ENCODE peak calls at places on chromosomes 16 and 17, in four cellular contexts. J is lower leg skin, Z is choroid plexus epithelial cell, F is neural progenitor cell. I is an unnamed sample.
A peak's percentile ranks its signal among the peaks of the same experiment; 100 is the strongest.

GRCh38 chr16:49567940-49568339 is 194.3 kb downstream of the C16orf78 start:
- DNase-seq in J (no peak), Z (no peak), F (no peak), I (no peak)

GRCh38 chr17:29802256-29802655 is 127.8 kb downstream of the SSH2 start:
- DNase-seq in Z (no peak), J (no peak), F (no peak), I (peak; percentile 48)

GRCh38 chr16:78485188-78485898 is 385.9 kb downstream of the WWOX start:
- DNase-seq in Z (no peak), F (no peak), J (no peak), I (no peak)

GRCh38 chr17:78806451-78806850 is 24.4 kb upstream of the CYTH1 start:
- DNase-seq in J (no peak), Z (no peak), F (no peak), I (no peak)

GRCh38 chr17:57210224-57210553 is 46.1 kb upstream of the MSI2 start:
- DNase-seq in F (no peak), J (no peak), Z (no peak), I (no peak)

GRCh38 chr17:73481672-73482071 is 162.6 kb downstream of the SDK2 start:
- DNase-seq in J (no peak), F (no peak), Z (peak; percentile 5), I (no peak)

GRCh38 chr17:70183508-70183907 is 14.2 kb downstream of the KCNJ2 start:
- DNase-seq in Z (no peak), F (no peak), J (no peak), I (no peak)

GRCh38 chr16:84692451-84692850 is 7.3 kb upstream of the USP10 start:
- DNase-seq in F (no peak), Z (peak; percentile 58), J (no peak), I (peak; percentile 89)

GRCh38 chr16:75065149-75065807 is 51.3 kb downstream of the LDHD start:
- DNase-seq in J (no peak), F (no peak), Z (no peak), I (no peak)

GRCh38 chr17:73720187-73720834 is 76.1 kb upstream of the SDK2 start:
- DNase-seq in J (no peak), Z (no peak), F (no peak), I (no peak)

GRCh38 chr17:56708220-56708567 is 114.7 kb downstream of the NOG start:
- DNase-seq in Z (peak; percentile 4), F (peak; percentile 43), J (no peak), I (no peak)

GRCh38 chr16:86529160-86529559 is 18.8 kb downstream of the FOXF1 start:
- DNase-seq in F (no peak), Z (no peak), J (no peak), I (peak; percentile 23)

GRCh38 chr17:60006160-60006559 is 41.6 kb upstream of the RNFT1 start:
- DNase-seq in F (no peak), J (no peak), Z (no peak), I (no peak)

GRCh38 chr16:30953511-30954124 is 3.9 kb upstream of the SETD1A start:
- DNase-seq in Z (peak; percentile 89), J (peak; percentile 40), F (peak; percentile 97), I (peak; percentile 82)

GRCh38 chr16:58502217-58502921 is 2.4 kb downstream of the NDRG4 start:
- DNase-seq in Z (no peak), F (no peak), J (no peak), I (no peak)

GRCh38 chr17:44149750-44150329 is 8.1 kb downstream of the HROB start:
- DNase-seq in F (no peak), Z (no peak), J (no peak), I (no peak)

GRCh38 chr17:80782536-80783427 is 208.9 kb upstream of the CHMP6 start:
- DNase-seq in J (no peak), Z (peak; percentile 59), F (no peak), I (peak; percentile 25)

DNA sequence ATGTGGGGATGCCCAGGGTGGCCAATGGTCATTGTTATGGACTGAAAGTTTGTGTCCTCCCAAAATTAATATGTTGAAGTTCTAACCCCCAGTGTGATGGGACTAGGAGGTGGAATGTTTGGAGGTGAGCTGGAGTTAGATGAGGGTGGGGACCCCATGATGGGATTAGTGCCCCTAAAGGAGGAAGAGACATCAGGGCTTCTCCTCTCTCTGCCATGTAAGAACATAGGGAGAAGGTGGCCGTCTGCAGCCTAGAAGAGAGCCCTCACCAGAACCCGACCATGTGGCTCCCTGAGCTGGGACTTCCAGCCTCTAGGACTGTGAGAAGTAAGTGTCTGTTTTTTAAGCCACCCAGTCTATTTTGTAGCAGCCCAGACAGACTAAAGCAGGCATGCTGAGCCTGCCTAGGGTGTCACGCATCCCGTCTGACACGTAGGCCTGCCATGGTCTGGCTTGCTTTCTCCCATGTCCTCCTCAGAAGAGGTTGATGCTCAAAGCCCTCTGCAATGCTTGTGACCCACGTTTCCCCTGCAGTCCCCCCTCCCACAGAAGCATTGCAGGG is 4.0 kb upstream of the PRPSAP1 start:
- DNase-seq in Z (no peak), J (no peak), F (no peak), I (no peak)
- H3K4me3 ChIP-seq in Z (no peak overlapping the region), J (no peak overlapping the region), F (no peak overlapping the region), I (no peak overlapping the region)

DNA sequence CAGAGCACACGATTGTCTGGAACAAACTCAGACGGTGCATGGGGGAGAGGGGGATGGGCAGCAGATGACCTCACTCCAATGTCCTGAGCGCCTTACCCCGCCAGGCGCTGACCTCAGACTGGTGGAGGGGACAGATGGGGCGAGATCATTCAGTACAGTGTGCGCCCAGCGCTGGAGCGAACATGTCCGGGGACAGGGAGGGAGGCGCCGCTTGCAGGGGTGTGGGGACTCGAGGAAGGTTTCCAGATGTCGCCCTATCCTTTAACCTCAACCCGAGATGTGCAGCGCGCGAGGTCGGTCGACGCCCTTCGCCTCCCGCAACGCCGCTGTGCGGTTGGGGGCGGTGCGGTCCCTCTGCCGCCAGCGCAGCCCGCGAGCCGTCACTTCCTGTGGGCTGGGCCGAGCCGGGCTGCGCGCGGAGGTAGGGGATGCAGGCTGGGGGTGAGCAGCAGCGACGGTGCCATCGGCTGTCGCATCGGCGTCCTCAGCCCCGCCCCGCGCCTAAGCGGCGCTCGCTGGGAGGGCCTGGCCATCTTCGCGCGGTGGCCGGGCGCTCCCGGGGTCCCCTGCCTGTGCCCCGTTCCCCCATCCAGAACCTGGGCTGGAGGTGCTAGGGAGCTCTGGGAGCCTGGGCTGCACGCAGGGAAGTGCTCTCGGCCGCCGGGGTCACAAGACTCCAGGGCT is 5.3 kb upstream of the CDR2L start:
- DNase-seq in F (peak; percentile 95), Z (peak; percentile 44), J (no peak), I (peak; percentile 67)
- TF ChIP-seq CTCF in F (peak; percentile 16), Z (no peak), J (peak; percentile 37), I (no peak)

GRCh38 chr17:76083536-76083935 is 4.6 kb downstream of the ZACN start:
- DNase-seq in Z (no peak), J (no peak), F (no peak), I (no peak)

GRCh38 chr17:76087531-76087930 is 8.5 kb downstream of the ZACN start:
- DNase-seq in Z (no peak), F (no peak), J (no peak), I (no peak)

GRCh38 chr17:76085066-76085730 is 6.2 kb downstream of the ZACN start:
- DNase-seq in F (no peak), J (no peak), Z (no peak), I (no peak)

GRCh38 chr17:76086384-76086783 is 7.4 kb downstream of the ZACN start:
- DNase-seq in Z (no peak), J (no peak), F (no peak), I (no peak)

GRCh38 chr17:76085731-76086366 is 6.9 kb downstream of the ZACN start:
- DNase-seq in J (no peak), Z (no peak), F (no peak), I (no peak)
- H3K4me3 ChIP-seq in J (no peak overlapping the region), Z (no peak overlapping the region), F (no peak overlapping the region), I (no peak overlapping the region)

GRCh38 chr16:72199938-72200337 is 28.0 kb upstream of the PMFBP1 start:
- DNase-seq in J (no peak), Z (no peak), F (no peak), I (no peak)

GRCh38 chr16:72197556-72197955 is 25.6 kb upstream of the PMFBP1 start:
- DNase-seq in Z (peak; percentile 7), F (no peak), J (no peak), I (no peak)

GRCh38 chr16:72198021-72198420 is 26.1 kb upstream of the PMFBP1 start:
- DNase-seq in F (no peak), Z (peak; percentile 98), J (peak; percentile 62), I (peak; percentile 93)

GRCh38 chr16:72201387-72201786 is 29.4 kb upstream of the PMFBP1 start:
- DNase-seq in F (no peak), J (no peak), Z (no peak), I (no peak)

GRCh38 chr16:72198641-72199250 is 26.8 kb upstream of the PMFBP1 start:
- DNase-seq in J (no peak), F (no peak), Z (no peak), I (no peak)
- TF ChIP-seq CTCF in J (no peak), F (no peak), Z (no peak), I (no peak)

GRCh38 chr17:40412880-40413279 is 4.8 kb downstream of the TOP2A start:
- DNase-seq in Z (no peak), F (no peak), J (no peak), I (no peak)
- H3K4me3 ChIP-seq in Z (no peak overlapping the region), F (no peak overlapping the region), J (no peak overlapping the region), I (no peak overlapping the region)

I was measured in cardiac fibroblast.